ENCODE peak calls at places on chromosomes 4 and X, in eight cellular contexts. W is A549, N is HepG2, Y is endothelial cell of umbilical vein, J is K562, I is HCT116, D is H1, M is GM12878. F is an unnamed sample.

GRCh38 chr4:10099521-10100325 is 16.9 kb downstream of the WDR1 start:
- DNase-seq in W (no peak), N (no peak), Y (no peak), J (no peak), I (no peak), D (no peak), M (no peak), F (no peak)

GRCh38 chr4:1403177-1403583 is 3.1 kb downstream of the NKX1-1 start:
- DNase-seq in W (no peak), N (no peak), Y (no peak), J (no peak), I (no peak), D (no peak), M (no peak), F (no peak)

GRCh38 chr4:107719211-107719926 is 665 bp downstream of the PAPSS1 start:
- DNase-seq in W (no peak), N (peak), Y (peak), J (no peak), I (no peak), D (no peak), M (no peak), F (peak)

GRCh38 chrX:149044471-149044870 is 460.6 kb downstream of the IDS start:
- DNase-seq in W (no peak), N (no peak), Y (no peak), J (no peak), I (no peak), D (no peak), M (no peak), F (no peak)

GRCh38 chr4:174316954-174317353 is 33.2 kb downstream of the CEP44 start:
- DNase-seq in W (no peak), N (no peak), Y (no peak), J (no peak), I (no peak), D (no peak), M (no peak), F (no peak)

GRCh38 chr4:120082286-120082685 is 15.6 kb upstream of the MAD2L1 start:
- DNase-seq in W (no peak), N (no peak), Y (no peak), J (no peak), I (no peak), D (no peak), M (no peak), F (no peak)

GRCh38 chr4:25158817-25159216 is 1.4 kb downstream of the SEPSECS start:
- DNase-seq in W (no peak), N (no peak), Y (no peak), J (no peak), I (no peak), D (no peak), M (no peak), F (peak)

GRCh38 chrX:19805054-19805690 is 82.2 kb downstream of the SH3KBP1 start:
- DNase-seq in W (no peak), N (no peak), Y (no peak), J (no peak), I (no peak), D (no peak), M (no peak), F (no peak)

GRCh38 chrX:145823132-145823531 is 5.5 kb downstream of the SLITRK2 start:
- DNase-seq in W (no peak), N (no peak), Y (no peak), J (no peak), I (no peak), D (no peak), M (no peak), F (no peak)

GRCh38 chr4:122903766-122904165 is 18.6 kb downstream of the NUDT6 start:
- DNase-seq in W (no peak), N (no peak), Y (no peak), J (no peak), I (no peak), D (no peak), M (no peak), F (no peak)

GRCh38 chr4:24856586-24856985 is 56.3 kb downstream of the CCDC149 start:
- DNase-seq in W (no peak), N (no peak), Y (no peak), J (no peak), I (no peak), D (no peak), M (peak), F (no peak)

GRCh38 chr4:89486042-89486441 is 178.4 kb upstream of the GPRIN3 start:
- DNase-seq in W (no peak), N (no peak), Y (peak), J (no peak), I (no peak), D (no peak), M (no peak), F (no peak)

GRCh38 chrX:151796576-151796975 is 62.0 kb downstream of the CNGA2 start:
- DNase-seq in W (no peak), N (no peak), Y (no peak), J (no peak), I (no peak), D (no peak), M (no peak), F (no peak)

GRCh38 chrX:79604364-79604763 is 237.2 kb upstream of the ITM2A start:
- DNase-seq in W (no peak), N (no peak), Y (no peak), J (no peak), I (no peak), D (no peak), M (no peak), F (no peak)

GRCh38 chrX:1248381-1249061 is 20.1 kb upstream of the CSF2RA start:
- DNase-seq in W (no peak), N (peak), Y (no peak), J (no peak), I (no peak), D (no peak), M (no peak), F (peak)

GRCh38 chr4:106096454-106096853 is 201.2 kb downstream of the NPNT start:
- DNase-seq in W (no peak), N (no peak), Y (no peak), J (no peak), I (no peak), D (no peak), M (no peak), F (no peak)

GRCh38 chrX:132219343-132219768 is at the start of gene RAP2C:
- DNase-seq in W (peak), N (peak), Y (peak), J (peak), I (peak), D (peak), M (no peak), F (peak)

GRCh38 chrX:97366246-97366645 is 482.5 kb downstream of the RPA4 start:
- DNase-seq in W (no peak), N (no peak), Y (no peak), J (no peak), I (no peak), D (no peak), M (no peak), F (no peak)

GRCh38 chr4:185914583-185915199 is 102.7 kb upstream of the SORBS2 start:
- DNase-seq in W (no peak), N (peak), Y (peak), J (no peak), I (no peak), D (no peak), M (no peak), F (no peak)

GRCh38 chrX:114344756-114345155 is 239.1 kb upstream of the HTR2C start:
- DNase-seq in W (peak), N (peak), Y (peak), J (peak), I (peak), D (no peak), M (no peak), F (peak)

GRCh38 chrX:103733017-103733416 is 22.3 kb downstream of the TMEM31 start:
- DNase-seq in W (no peak), N (no peak), Y (no peak), J (no peak), I (no peak), D (no peak), M (no peak), F (no peak)

GRCh38 chr4:105619193-105619931 is 66.9 kb downstream of the ARHGEF38 start:
- DNase-seq in W (no peak), N (no peak), Y (peak), J (no peak), I (no peak), D (no peak), M (no peak), F (no peak)

GRCh38 chrX:22742174-22742573 is 257.6 kb upstream of the DDX53 start:
- DNase-seq in W (no peak), N (no peak), Y (no peak), J (no peak), I (no peak), D (no peak), M (no peak), F (no peak)

GRCh38 chr4:178599521-178599920 is 1157.3 kb upstream of the AGA start:
- DNase-seq in W (no peak), N (no peak), Y (no peak), J (no peak), I (no peak), D (no peak), M (no peak), F (no peak)

GRCh38 chr4:97720869-97721432 is 422.3 kb downstream of the STPG2 start:
- DNase-seq in W (no peak), N (peak), Y (peak), J (no peak), I (peak), D (no peak), M (no peak), F (peak)

GRCh38 chr4:128220286-128221235 is 67.1 kb downstream of the PGRMC2 start:
- DNase-seq in W (peak), N (peak), Y (peak), J (peak), I (peak), D (no peak), M (no peak), F (peak)

GRCh38 chr4:95129708-95130343 is 372.1 kb downstream of the BMPR1B start:
- DNase-seq in W (peak), N (no peak), Y (peak), J (no peak), I (peak), D (no peak), M (no peak), F (peak)

GRCh38 chr4:12957108-12957507 is 527.0 kb downstream of the RAB28 start:
- DNase-seq in W (no peak), N (peak), Y (no peak), J (no peak), I (no peak), D (no peak), M (no peak), F (no peak)

GRCh38 chr4:147822128-147822527 is 90.2 kb downstream of the ARHGAP10 start:
- DNase-seq in W (no peak), N (peak), Y (peak), J (no peak), I (no peak), D (no peak), M (no peak), F (no peak)

GRCh38 chr4:76430519-76431388 is 4.3 kb upstream of the SHROOM3 start:
- DNase-seq in W (peak), N (peak), Y (peak), J (no peak), I (peak), D (no peak), M (no peak), F (peak)
- TF ChIP-seq CTCF in W (peak), N (peak), Y (peak), J (peak), I (peak), D (peak), M (peak), F (peak)

GRCh38 chr4:39039108-39039507 is 6.9 kb upstream of the TMEM156 start:
- DNase-seq in W (no peak), N (no peak), Y (no peak), J (no peak), I (no peak), D (no peak), M (no peak), F (no peak)

GRCh38 chr4:39030726-39031125 is 1.5 kb downstream of the TMEM156 start:
- DNase-seq in W (no peak), N (no peak), Y (no peak), J (no peak), I (no peak), D (no peak), M (no peak), F (no peak)

GRCh38 chr4:39032218-39033085 is at the start of gene TMEM156:
- DNase-seq in W (no peak), N (peak), Y (peak), J (no peak), I (no peak), D (no peak), M (peak), F (peak)

GRCh38 chr4:39037491-39037825 is 5.2 kb upstream of the TMEM156 start:
- DNase-seq in W (no peak), N (no peak), Y (peak), J (no peak), I (no peak), D (no peak), M (no peak), F (no peak)

GRCh38 chr4:39036172-39036571 is 4.0 kb upstream of the TMEM156 start:
- DNase-seq in W (no peak), N (peak), Y (peak), J (no peak), I (no peak), D (no peak), M (no peak), F (no peak)
- TF ChIP-seq MAX in W (no peak), N (no peak), Y (no peak), J (no peak), I (no peak), D (no peak), M (no peak), F (no peak)

GRCh38 chrX:153961292-153961691 is 10.3 kb downstream of the HCFC1 start:
- DNase-seq in W (no peak), N (no peak), Y (no peak), J (no peak), I (no peak), D (no peak), M (no peak), F (no peak)
- TF ChIP-seq POLR2A in W (no peak), N (no peak), Y (no peak), J (no peak), I (no peak), D (no peak), M (no peak), F (no peak)

GRCh38 chr4:75046641-75047040 is 113.7 kb downstream of the PARM1 start:
- DNase-seq in W (no peak), N (no peak), Y (no peak), J (no peak), I (no peak), D (no peak), M (no peak), F (no peak)

GRCh38 chr4:75042601-75043208 is 109.8 kb downstream of the PARM1 start:
- DNase-seq in W (no peak), N (no peak), Y (no peak), J (no peak), I (no peak), D (no peak), M (no peak), F (no peak)

GRCh38 chr4:75046226-75046625 is 113.3 kb downstream of the PARM1 start:
- DNase-seq in W (no peak), N (no peak), Y (no peak), J (no peak), I (no peak), D (no peak), M (no peak), F (no peak)

GRCh38 chr4:75051431-75051830 is 118.5 kb downstream of the PARM1 start:
- DNase-seq in W (no peak), N (no peak), Y (no peak), J (no peak), I (no peak), D (no peak), M (no peak), F (no peak)

DNA sequence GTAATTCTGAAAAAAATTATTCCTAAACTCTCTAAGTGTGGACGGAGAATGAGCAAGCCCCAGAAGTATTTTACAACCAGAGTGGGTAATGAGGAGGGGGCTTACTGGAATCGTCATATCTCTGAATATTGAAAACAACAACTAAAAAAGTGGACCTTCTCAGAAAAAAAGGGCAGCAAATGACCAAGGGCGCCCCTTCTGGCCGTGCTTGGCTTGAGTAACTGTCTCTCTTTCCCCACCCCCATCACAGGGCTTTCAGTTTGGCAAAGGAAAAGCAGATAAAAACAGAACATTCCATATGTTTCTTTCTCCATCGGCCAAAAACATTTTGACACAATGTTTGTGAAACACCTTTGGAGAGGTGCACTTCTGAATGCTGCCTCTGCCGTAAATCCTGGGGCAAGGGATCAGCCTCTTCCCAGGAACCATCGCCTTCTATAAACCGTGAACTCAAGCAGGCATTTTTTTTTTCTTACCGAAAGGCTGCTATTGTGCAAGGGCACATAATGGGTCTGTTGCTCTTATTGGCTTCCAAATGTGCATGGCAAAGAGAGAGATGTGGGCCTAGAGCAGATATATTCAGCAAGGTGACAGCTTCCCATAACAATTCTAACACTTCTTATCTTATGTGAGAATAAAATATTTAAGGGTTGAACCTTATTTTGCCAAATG is 115.4 kb downstream of the PARM1 start:
- DNase-seq in W (peak), N (no peak), Y (no peak), J (peak), I (no peak), D (no peak), M (no peak), F (no peak)
- TF ChIP-seq CTCF in W (no peak), N (no peak), Y (no peak), J (peak), I (peak), D (peak), M (peak), F (peak)

GRCh38 chr4:156578005-156578404 is 393.6 kb downstream of the PDGFC start:
- DNase-seq in W (no peak), N (no peak), Y (peak), J (no peak), I (no peak), D (no peak), M (no peak), F (no peak)
- TF ChIP-seq MAX in W (no peak), N (no peak), Y (no peak), J (no peak), I (no peak), D (no peak), M (no peak), F (no peak)

DNA sequence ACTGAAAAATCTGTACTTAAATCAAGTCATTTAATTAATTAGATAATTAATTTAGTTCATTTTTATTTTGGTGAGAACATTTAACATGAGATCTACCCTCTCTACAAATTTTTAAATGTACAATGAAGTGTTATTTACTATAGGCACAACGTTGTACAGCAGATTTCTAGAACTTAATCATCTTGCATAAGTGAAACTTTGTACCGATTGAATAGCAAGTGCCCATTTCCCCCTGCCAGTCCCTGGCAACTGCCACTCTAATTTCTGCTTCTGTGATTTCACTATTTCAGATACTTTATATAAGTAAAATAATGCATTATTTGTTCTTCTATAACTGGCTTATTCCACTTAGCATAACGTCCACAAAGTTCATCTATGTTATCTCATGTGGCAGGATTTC is 50.1 kb upstream of the SYTL5 start:
- DNase-seq in W (no peak), N (no peak), Y (no peak), J (no peak), I (no peak), D (no peak), M (no peak), F (no peak)
- TF ChIP-seq POLR2A in W (no peak), N (no peak), Y (no peak), J (no peak), I (no peak), D (no peak), M (no peak), F (no peak)